ENCODE peak calls at places on chromosomes 7 and 10, in six cellular contexts. One of them, this sample, is unnamed.
A peak's percentile ranks its signal among the peaks of the same experiment; 100 is the strongest.

GRCh38 chr10:27741173-27742091 is 4.2 kb downstream of the MKX start:
- DNase-seq in prostate gland: no peak
- DNase-seq in GM23248: no peak
- DNase-seq in CD8-positive, alpha-beta T cell: peak; percentile 51
- DNase-seq in cardiac muscle cell: peak; percentile 8
- DNase-seq in body of pancreas: peak; percentile 15
- DNase-seq in this sample: peak; percentile 15

GRCh38 chr7:69256634-69257081 is 341.6 kb upstream of the AUTS2 start:
- DNase-seq in prostate gland: no peak
- DNase-seq in GM23248: peak; percentile 54
- DNase-seq in CD8-positive, alpha-beta T cell: no peak
- DNase-seq in cardiac muscle cell: no peak
- DNase-seq in body of pancreas: peak; percentile 20
- DNase-seq in this sample: no peak

GRCh38 chr10:110556993-110557601 is 10.4 kb upstream of the SMC3 start:
- DNase-seq in prostate gland: peak; percentile 20
- DNase-seq in GM23248: peak; percentile 83
- DNase-seq in CD8-positive, alpha-beta T cell: peak; percentile 72
- DNase-seq in cardiac muscle cell: peak; percentile 65
- DNase-seq in body of pancreas: peak; percentile 63
- DNase-seq in this sample: peak; percentile 42

GRCh38 chr7:27154901-27155815 is 1.3 kb downstream of the HOXA7 start:
- DNase-seq in prostate gland: no peak
- DNase-seq in GM23248: peak; percentile 34
- DNase-seq in CD8-positive, alpha-beta T cell: peak; percentile 59
- DNase-seq in cardiac muscle cell: no peak
- DNase-seq in body of pancreas: no peak
- DNase-seq in this sample: no peak

GRCh38 chr7:29919790-29920189 is 69.8 kb downstream of the SCRN1 start:
- DNase-seq in prostate gland: no peak
- DNase-seq in GM23248: no peak
- DNase-seq in CD8-positive, alpha-beta T cell: no peak
- DNase-seq in cardiac muscle cell: no peak
- DNase-seq in body of pancreas: no peak
- DNase-seq in this sample: no peak

GRCh38 chr10:97028126-97028831 is 157.5 kb downstream of the SLIT1 start:
- DNase-seq in prostate gland: no peak
- DNase-seq in GM23248: peak; percentile 65
- DNase-seq in CD8-positive, alpha-beta T cell: no peak
- DNase-seq in cardiac muscle cell: no peak
- DNase-seq in body of pancreas: no peak
- DNase-seq in this sample: no peak

GRCh38 chr10:106873770-106874717 is 290.5 kb downstream of the SORCS1 start:
- DNase-seq in prostate gland: no peak
- DNase-seq in GM23248: no peak
- DNase-seq in CD8-positive, alpha-beta T cell: no peak
- DNase-seq in cardiac muscle cell: no peak
- DNase-seq in body of pancreas: peak; percentile 66
- DNase-seq in this sample: no peak

GRCh38 chr7:21371371-21371770 is 56.5 kb upstream of the SP4 start:
- DNase-seq in prostate gland: no peak
- DNase-seq in GM23248: no peak
- DNase-seq in CD8-positive, alpha-beta T cell: no peak
- DNase-seq in cardiac muscle cell: peak; percentile 42
- DNase-seq in body of pancreas: no peak
- DNase-seq in this sample: no peak

GRCh38 chr10:31118561-31118960 is 86.9 kb upstream of the ZNF438 start:
- DNase-seq in prostate gland: no peak
- DNase-seq in GM23248: peak; percentile 76
- DNase-seq in CD8-positive, alpha-beta T cell: no peak
- DNase-seq in cardiac muscle cell: no peak
- DNase-seq in body of pancreas: no peak
- DNase-seq in this sample: no peak

GRCh38 chr7:36161996-36162395 is 8.9 kb downstream of the EEPD1 start:
- DNase-seq in prostate gland: no peak
- DNase-seq in GM23248: no peak
- DNase-seq in CD8-positive, alpha-beta T cell: no peak
- DNase-seq in cardiac muscle cell: no peak
- DNase-seq in body of pancreas: no peak
- DNase-seq in this sample: peak; percentile 51

DNA sequence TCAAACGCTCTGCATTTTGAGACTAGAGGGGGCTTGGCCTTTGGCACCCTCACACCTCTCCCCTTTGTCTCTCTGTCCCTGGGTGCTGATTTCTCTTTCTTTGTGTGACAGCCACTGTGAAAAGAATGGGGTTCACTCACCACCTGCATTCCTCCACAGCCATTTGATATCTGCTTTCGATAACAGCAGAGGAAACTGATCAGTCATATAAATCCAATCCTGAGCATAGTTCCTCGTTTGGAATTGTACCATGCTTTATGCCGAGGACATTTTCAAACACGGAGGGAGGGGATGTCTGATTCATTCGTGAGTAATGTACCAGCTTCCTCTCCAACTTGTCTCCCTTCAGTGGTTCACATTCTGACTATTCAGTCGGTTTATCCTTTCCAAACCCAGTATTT is 15.8 kb downstream of the MET start:
- DNase-seq in prostate gland: no peak
- DNase-seq in GM23248: peak; percentile 86
- DNase-seq in CD8-positive, alpha-beta T cell: no peak
- DNase-seq in cardiac muscle cell: no peak
- DNase-seq in body of pancreas: no peak
- DNase-seq in this sample: no peak
- H3K36me3 ChIP-seq in prostate gland: no peaks in the 10 kb centered on the region
- H3K36me3 ChIP-seq in GM23248: no peaks in the 10 kb centered on the region
- H3K36me3 ChIP-seq in CD8-positive, alpha-beta T cell: no peaks in the 10 kb centered on the region
- H3K36me3 ChIP-seq in cardiac muscle cell: no peaks in the 10 kb centered on the region
- H3K36me3 ChIP-seq in body of pancreas: no peaks in the 10 kb centered on the region
- H3K36me3 ChIP-seq in this sample: no peaks in the 10 kb centered on the region

GRCh38 chr10:95605163-95605562 is 44.0 kb upstream of the SORBS1 start:
- DNase-seq in prostate gland: peak; percentile 13
- DNase-seq in GM23248: no peak
- DNase-seq in CD8-positive, alpha-beta T cell: no peak
- DNase-seq in cardiac muscle cell: peak; percentile 77
- DNase-seq in body of pancreas: no peak
- DNase-seq in this sample: no peak

GRCh38 chr10:95602382-95602781 is 41.2 kb upstream of the SORBS1 start:
- DNase-seq in prostate gland: no peak
- DNase-seq in GM23248: no peak
- DNase-seq in CD8-positive, alpha-beta T cell: no peak
- DNase-seq in cardiac muscle cell: no peak
- DNase-seq in body of pancreas: no peak
- DNase-seq in this sample: no peak

GRCh38 chr10:95604630-95605029 is 43.5 kb upstream of the SORBS1 start:
- DNase-seq in prostate gland: no peak
- DNase-seq in GM23248: no peak
- DNase-seq in CD8-positive, alpha-beta T cell: no peak
- DNase-seq in cardiac muscle cell: peak; percentile 45
- DNase-seq in body of pancreas: no peak
- DNase-seq in this sample: peak; percentile 15

GRCh38 chr10:95610727-95611126 is 45.8 kb downstream of the ALDH18A1 start:
- DNase-seq in prostate gland: no peak
- DNase-seq in GM23248: no peak
- DNase-seq in CD8-positive, alpha-beta T cell: no peak
- DNase-seq in cardiac muscle cell: no peak
- DNase-seq in body of pancreas: no peak
- DNase-seq in this sample: no peak

GRCh38 chr10:95606922-95607321 is 45.8 kb upstream of the SORBS1 start:
- DNase-seq in prostate gland: no peak
- DNase-seq in GM23248: no peak
- DNase-seq in CD8-positive, alpha-beta T cell: no peak
- DNase-seq in cardiac muscle cell: no peak
- DNase-seq in body of pancreas: no peak
- DNase-seq in this sample: no peak
- H3K36me3 ChIP-seq in prostate gland: peaks cover 11% of the 10 kb centered on the region
- H3K36me3 ChIP-seq in GM23248: peaks cover 44% of the 10 kb centered on the region
- H3K36me3 ChIP-seq in CD8-positive, alpha-beta T cell: peaks cover 32% of the 10 kb centered on the region
- H3K36me3 ChIP-seq in cardiac muscle cell: peaks cover 38% of the 10 kb centered on the region
- H3K36me3 ChIP-seq in body of pancreas: peaks cover 9% of the 10 kb centered on the region
- H3K36me3 ChIP-seq in this sample: peaks cover 11% of the 10 kb centered on the region

GRCh38 chr10:104013489-104013888 is 46.5 kb downstream of the SLK start:
- DNase-seq in prostate gland: no peak
- DNase-seq in GM23248: no peak
- DNase-seq in CD8-positive, alpha-beta T cell: no peak
- DNase-seq in cardiac muscle cell: no peak
- DNase-seq in body of pancreas: no peak
- DNase-seq in this sample: no peak
- H3K36me3 ChIP-seq in prostate gland: no peaks in the 10 kb centered on the region
- H3K36me3 ChIP-seq in GM23248: peaks cover 14% of the 10 kb centered on the region
- H3K36me3 ChIP-seq in CD8-positive, alpha-beta T cell: peaks cover 6% of the 10 kb centered on the region
- H3K36me3 ChIP-seq in cardiac muscle cell: peaks cover 4% of the 10 kb centered on the region
- H3K36me3 ChIP-seq in body of pancreas: peaks cover 5% of the 10 kb centered on the region
- H3K36me3 ChIP-seq in this sample: no peaks in the 10 kb centered on the region

DNA sequence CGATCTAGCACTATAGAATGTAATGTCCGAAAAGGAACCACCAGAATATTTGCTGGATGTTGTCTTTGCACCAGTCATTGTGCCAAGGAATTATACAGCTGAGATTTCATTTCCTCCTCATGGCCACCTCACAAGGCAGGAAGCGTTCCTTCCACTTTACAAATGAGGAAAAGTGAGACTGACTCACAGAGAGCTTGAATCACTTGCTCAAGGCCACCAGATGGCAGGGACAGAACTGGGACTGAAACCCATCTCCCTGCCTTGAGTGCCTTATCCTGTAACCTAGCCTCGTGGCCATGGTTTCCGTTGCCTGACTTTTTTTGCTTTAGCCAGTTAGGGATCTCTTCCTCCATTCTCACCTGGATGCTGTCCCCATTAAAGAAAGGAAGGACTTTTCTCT is 44.7 kb upstream of the PDZD8 start:
- DNase-seq in prostate gland: no peak
- DNase-seq in GM23248: peak; percentile 78
- DNase-seq in CD8-positive, alpha-beta T cell: no peak
- DNase-seq in cardiac muscle cell: no peak
- DNase-seq in body of pancreas: no peak
- DNase-seq in this sample: no peak
- H3K36me3 ChIP-seq in prostate gland: no peaks in the 10 kb centered on the region
- H3K36me3 ChIP-seq in GM23248: no peaks in the 10 kb centered on the region
- H3K36me3 ChIP-seq in CD8-positive, alpha-beta T cell: no peaks in the 10 kb centered on the region
- H3K36me3 ChIP-seq in cardiac muscle cell: no peaks in the 10 kb centered on the region
- H3K36me3 ChIP-seq in body of pancreas: no peaks in the 10 kb centered on the region
- H3K36me3 ChIP-seq in this sample: no peaks in the 10 kb centered on the region

GRCh38 chr10:124997791-124998623 is 56.1 kb downstream of the ZRANB1 start:
- DNase-seq in prostate gland: no peak
- DNase-seq in GM23248: no peak
- DNase-seq in CD8-positive, alpha-beta T cell: peak; percentile 46
- DNase-seq in cardiac muscle cell: no peak
- DNase-seq in body of pancreas: peak; percentile 8
- DNase-seq in this sample: peak; percentile 27
- H3K36me3 ChIP-seq in prostate gland: peaks cover 14% of the 10 kb centered on the region
- H3K36me3 ChIP-seq in GM23248: peaks cover 19% of the 10 kb centered on the region
- H3K36me3 ChIP-seq in CD8-positive, alpha-beta T cell: no peaks in the 10 kb centered on the region
- H3K36me3 ChIP-seq in cardiac muscle cell: peaks cover 40% of the 10 kb centered on the region
- H3K36me3 ChIP-seq in body of pancreas: peaks cover 12% of the 10 kb centered on the region
- H3K36me3 ChIP-seq in this sample: peaks cover 5% of the 10 kb centered on the region

DNA sequence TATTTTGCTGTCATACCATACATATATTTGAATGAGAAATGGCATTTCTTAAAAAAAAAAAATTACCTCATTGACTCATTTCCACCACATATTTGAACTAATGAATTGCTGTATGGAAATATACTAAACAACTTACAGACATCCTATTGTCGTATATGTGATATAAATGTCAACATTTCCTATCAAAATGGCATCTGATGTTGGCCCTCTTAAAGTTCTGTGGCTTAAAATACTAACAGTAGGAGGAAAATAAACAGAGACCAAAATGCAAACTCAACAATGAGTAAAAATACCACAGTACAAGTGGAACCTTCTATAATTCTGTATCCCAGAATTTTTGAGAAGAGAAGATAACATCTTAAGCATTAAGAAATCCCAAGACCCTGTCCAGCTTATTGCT is 405.6 kb upstream of the GALNT17 start:
- DNase-seq in prostate gland: no peak
- DNase-seq in GM23248: no peak
- DNase-seq in CD8-positive, alpha-beta T cell: no peak
- DNase-seq in cardiac muscle cell: no peak
- DNase-seq in body of pancreas: no peak
- DNase-seq in this sample: no peak
- H3K36me3 ChIP-seq in prostate gland: no peaks in the 10 kb centered on the region
- H3K36me3 ChIP-seq in GM23248: no peaks in the 10 kb centered on the region
- H3K36me3 ChIP-seq in CD8-positive, alpha-beta T cell: no peaks in the 10 kb centered on the region
- H3K36me3 ChIP-seq in cardiac muscle cell: no peaks in the 10 kb centered on the region
- H3K36me3 ChIP-seq in body of pancreas: no peaks in the 10 kb centered on the region
- H3K36me3 ChIP-seq in this sample: no peaks in the 10 kb centered on the region

GRCh38 chr7:95047291-95047690 is 139.9 kb downstream of the PPP1R9A start:
- DNase-seq in prostate gland: no peak
- DNase-seq in GM23248: no peak
- DNase-seq in CD8-positive, alpha-beta T cell: no peak
- DNase-seq in cardiac muscle cell: no peak
- DNase-seq in body of pancreas: no peak
- DNase-seq in this sample: no peak
- H3K36me3 ChIP-seq in prostate gland: no peaks in the 10 kb centered on the region
- H3K36me3 ChIP-seq in GM23248: no peaks in the 10 kb centered on the region
- H3K36me3 ChIP-seq in CD8-positive, alpha-beta T cell: no peaks in the 10 kb centered on the region
- H3K36me3 ChIP-seq in cardiac muscle cell: no peaks in the 10 kb centered on the region
- H3K36me3 ChIP-seq in body of pancreas: no peaks in the 10 kb centered on the region
- H3K36me3 ChIP-seq in this sample: no peaks in the 10 kb centered on the region

GRCh38 chr7:2374830-2375728 is 20.5 kb downstream of the EIF3B start:
- DNase-seq in prostate gland: no peak
- DNase-seq in GM23248: no peak
- DNase-seq in CD8-positive, alpha-beta T cell: no peak
- DNase-seq in cardiac muscle cell: no peak
- DNase-seq in body of pancreas: no peak
- DNase-seq in this sample: no peak
- H3K36me3 ChIP-seq in prostate gland: peaks cover 37% of the 10 kb centered on the region
- H3K36me3 ChIP-seq in GM23248: peaks cover 43% of the 10 kb centered on the region
- H3K36me3 ChIP-seq in CD8-positive, alpha-beta T cell: peaks cover 86% of the 10 kb centered on the region
- H3K36me3 ChIP-seq in cardiac muscle cell: peaks cover 76% of the 10 kb centered on the region
- H3K36me3 ChIP-seq in body of pancreas: no peaks in the 10 kb centered on the region
- H3K36me3 ChIP-seq in this sample: peaks cover 12% of the 10 kb centered on the region